ENCODE peak calls at places on chromosomes 13 and 19, in ten cellular contexts. L is stimulated activated CD8-positive, alpha-beta memory T cell treated with anti-CD3 and anti-CD28 coated beads, Interleukin-4, amount 100 ng/mL, for 4 hours; O is kidney epithelial cell; G is substantia nigra; D is HAP-1; W is activated CD4-positive, alpha-beta T cell treated with anti-CD3 and anti-CD28 coated beads, Interleukin-2, amount 50 U/mL, for 4 hours; K is HuH-7; J is amygdala; Q is epithelial cell of esophagus; S is GM10248. X is an unnamed sample.
A peak's percentile ranks its signal among the peaks of the same experiment; 100 is the strongest.

GRCh38 chr13:95258619-95259194 is 42.5 kb downstream of the ABCC4 start:
- DNase-seq in L (no peak), O (peak; percentile 64), G (no peak), D (no peak), W (no peak), K (no peak), J (no peak), Q (no peak), S (no peak), X (no peak)

GRCh38 chr13:112775791-112776279 is 86.0 kb downstream of the ATP11A start:
- DNase-seq in L (no peak), O (no peak), G (no peak), D (no peak), W (no peak), K (no peak), J (no peak), Q (no peak), S (no peak), X (no peak)

GRCh38 chr13:104625196-104625595 is 1559.0 kb upstream of the SLC10A2 start:
- DNase-seq in L (no peak), O (no peak), G (no peak), D (no peak), W (no peak), K (no peak), J (no peak), Q (no peak), S (no peak), X (no peak)

GRCh38 chr13:29922281-29922821 is 71.9 kb upstream of the UBL3 start:
- DNase-seq in L (no peak), O (no peak), G (no peak), D (no peak), W (no peak), K (no peak), J (no peak), Q (peak; percentile 60), S (no peak), X (no peak)

GRCh38 chr13:36753176-36753575 is 65.8 kb upstream of the RFXAP start:
- DNase-seq in L (no peak), O (no peak), G (no peak), D (no peak), W (no peak), K (no peak), J (no peak), Q (no peak), S (no peak), X (no peak)

GRCh38 chr19:33627962-33628839 is 6.4 kb downstream of the CHST8 start:
- DNase-seq in L (no peak), O (no peak), G (no peak), D (no peak), W (no peak), K (no peak), J (no peak), Q (no peak), S (no peak), X (no peak)

GRCh38 chr13:112721198-112722104 is 31.6 kb downstream of the ATP11A start:
- DNase-seq in L (no peak), O (no peak), G (no peak), D (no peak), W (no peak), K (peak; percentile 78), J (no peak), Q (no peak), S (no peak), X (no peak)

GRCh38 chr19:17303940-17304267 is 679 bp upstream of the ABHD8 start:
- DNase-seq in L (no peak), O (no peak), G (no peak), D (no peak), W (no peak), K (no peak), J (no peak), Q (peak; percentile 71), S (no peak), X (no peak)

GRCh38 chr13:95300625-95301134 is 571 bp downstream of the ABCC4 start:
- DNase-seq in L (peak; percentile 29), O (no peak), G (peak; percentile 13), D (peak; percentile 74), W (peak; percentile 41), K (peak; percentile 12), J (peak; percentile 47), Q (peak; percentile 29), S (peak; percentile 79), X (peak; percentile 18)

GRCh38 chr19:49364083-49364687 is 508 bp downstream of the DKKL1 start:
- DNase-seq in L (no peak), O (no peak), G (no peak), D (no peak), W (no peak), K (no peak), J (no peak), Q (no peak), S (no peak), X (no peak)

GRCh38 chr13:96816261-96816660 is 178.0 kb downstream of the OXGR1 start:
- DNase-seq in L (no peak), O (no peak), G (no peak), D (no peak), W (no peak), K (no peak), J (no peak), Q (no peak), S (no peak), X (no peak)

GRCh38 chr19:15779756-15780476 is 7.5 kb upstream of the OR10H5 start:
- DNase-seq in L (no peak), O (no peak), G (peak; percentile 80), D (no peak), W (no peak), K (no peak), J (peak; percentile 88), Q (no peak), S (no peak), X (no peak)

GRCh38 chr19:57841364-57841763 is 8.3 kb upstream of the ZNF587 start:
- DNase-seq in L (no peak), O (no peak), G (no peak), D (no peak), W (no peak), K (no peak), J (no peak), Q (no peak), S (no peak), X (no peak)

GRCh38 chr13:99419591-99420243 is 81.6 kb upstream of the TM9SF2 start:
- DNase-seq in L (no peak), O (no peak), G (no peak), D (no peak), W (no peak), K (no peak), J (no peak), Q (no peak), S (no peak), X (no peak)

GRCh38 chr19:12052057-12052570 is 647 bp downstream of the ZNF878 start:
- DNase-seq in L (no peak), O (no peak), G (no peak), D (no peak), W (no peak), K (no peak), J (no peak), Q (peak; percentile 50), S (no peak), X (no peak)

GRCh38 chr19:38538386-38538785 is 79.4 kb downstream of the MAP4K1 start:
- DNase-seq in L (no peak), O (no peak), G (no peak), D (no peak), W (no peak), K (no peak), J (peak; percentile 36), Q (no peak), S (no peak), X (no peak)